ENCODE peak calls at places on chromosome 14, in six cellular contexts. G, X, T, R, C and P are unnamed samples.

GRCh38 chr14:75156901-75157300 is 19.5 kb downstream of the TMED10 start:
- DNase-seq in G (no peak), X (no peak), T (no peak), R (no peak), C (no peak), P (no peak)

GRCh38 chr14:101075025-101075800 is 171.7 kb upstream of the RTL1 start:
- DNase-seq in G (peak; percentile 30), X (peak; percentile 23), T (no peak), R (no peak), C (no peak), P (no peak)

GRCh38 chr14:94100847-94101246 is 9.7 kb upstream of the IFI27 start:
- DNase-seq in G (no peak), X (no peak), T (peak; percentile 59), R (no peak), C (no peak), P (peak; percentile 84)

GRCh38 chr14:23727566-23728335 is 91.6 kb downstream of the DHRS2 start:
- DNase-seq in G (no peak), X (no peak), T (peak; percentile 42), R (no peak), C (peak; percentile 38), P (peak; percentile 50)

GRCh38 chr14:64703393-64704144 is 655 bp upstream of the PLEKHG3 start:
- DNase-seq in G (no peak), X (no peak), T (no peak), R (no peak), C (peak; percentile 45), P (no peak)

GRCh38 chr14:103105580-103106168 is 11.1 kb downstream of the EXOC3L4 start:
- DNase-seq in G (no peak), X (no peak), T (no peak), R (no peak), C (no peak), P (no peak)

GRCh38 chr14:94560291-94560665 is 964 bp upstream of the SERPINA4 start:
- DNase-seq in G (no peak), X (peak; percentile 72), T (no peak), R (no peak), C (no peak), P (no peak)

GRCh38 chr14:56359245-56359644 is 220.4 kb upstream of the TMEM260 start:
- DNase-seq in G (no peak), X (no peak), T (peak; percentile 81), R (no peak), C (no peak), P (no peak)